ENCODE peak calls at places on chromosomes 2 and 18, in eight cellular contexts. One of them, this sample, is unnamed.

GRCh38 chr2:30382995-30383394 is 64.1 kb upstream of the LCLAT1 start:
- DNase-seq in right cardiac atrium: no peak
- DNase-seq in effector memory CD4-positive, alpha-beta T cell: no peak
- DNase-seq in fibroblast of mammary gland: no peak
- DNase-seq in adrenal gland: no peak
- DNase-seq in lower lobe of right lung: no peak
- DNase-seq in transverse colon: no peak
- DNase-seq in psoas muscle: no peak
- DNase-seq in this sample: no peak

GRCh38 chr2:45651415-45652089 is at the start of gene PRKCE:
- DNase-seq in right cardiac atrium: peak; percentile 71
- DNase-seq in effector memory CD4-positive, alpha-beta T cell: no peak
- DNase-seq in fibroblast of mammary gland: peak; percentile 50
- DNase-seq in adrenal gland: peak; percentile 76
- DNase-seq in lower lobe of right lung: peak; percentile 77
- DNase-seq in transverse colon: peak; percentile 68
- DNase-seq in psoas muscle: peak; percentile 81
- DNase-seq in this sample: peak; percentile 87

GRCh38 chr18:21341141-21341540 is 99.1 kb downstream of the GREB1L start:
- DNase-seq in right cardiac atrium: no peak
- DNase-seq in effector memory CD4-positive, alpha-beta T cell: no peak
- DNase-seq in fibroblast of mammary gland: peak; percentile 40
- DNase-seq in adrenal gland: no peak
- DNase-seq in lower lobe of right lung: no peak
- DNase-seq in transverse colon: no peak
- DNase-seq in psoas muscle: no peak
- DNase-seq in this sample: no peak

GRCh38 chr2:82740527-82740926 is 1718.6 kb downstream of the SUCLG1 start:
- DNase-seq in right cardiac atrium: no peak
- DNase-seq in effector memory CD4-positive, alpha-beta T cell: no peak
- DNase-seq in fibroblast of mammary gland: no peak
- DNase-seq in adrenal gland: no peak
- DNase-seq in lower lobe of right lung: no peak
- DNase-seq in transverse colon: no peak
- DNase-seq in psoas muscle: no peak
- DNase-seq in this sample: no peak

GRCh38 chr2:237862528-237862895 is 3.1 kb downstream of the RAMP1 start:
- DNase-seq in right cardiac atrium: no peak
- DNase-seq in effector memory CD4-positive, alpha-beta T cell: no peak
- DNase-seq in fibroblast of mammary gland: no peak
- DNase-seq in adrenal gland: no peak
- DNase-seq in lower lobe of right lung: no peak
- DNase-seq in transverse colon: no peak
- DNase-seq in psoas muscle: no peak
- DNase-seq in this sample: peak; percentile 67

GRCh38 chr2:206164261-206164862 is 4.7 kb downstream of the EEF1B2 start:
- DNase-seq in right cardiac atrium: no peak
- DNase-seq in effector memory CD4-positive, alpha-beta T cell: no peak
- DNase-seq in fibroblast of mammary gland: peak; percentile 51
- DNase-seq in adrenal gland: peak; percentile 28
- DNase-seq in lower lobe of right lung: no peak
- DNase-seq in transverse colon: peak; percentile 13
- DNase-seq in psoas muscle: no peak
- DNase-seq in this sample: no peak

GRCh38 chr2:20723543-20723942 is 56.6 kb downstream of the GDF7 start:
- DNase-seq in right cardiac atrium: no peak
- DNase-seq in effector memory CD4-positive, alpha-beta T cell: no peak
- DNase-seq in fibroblast of mammary gland: no peak
- DNase-seq in adrenal gland: no peak
- DNase-seq in lower lobe of right lung: no peak
- DNase-seq in transverse colon: no peak
- DNase-seq in psoas muscle: no peak
- DNase-seq in this sample: no peak

GRCh38 chr2:85577386-85578242 is at the start of gene VAMP8:
- DNase-seq in right cardiac atrium: peak; percentile 55
- DNase-seq in effector memory CD4-positive, alpha-beta T cell: peak; percentile 46
- DNase-seq in fibroblast of mammary gland: no peak
- DNase-seq in adrenal gland: no peak
- DNase-seq in lower lobe of right lung: peak; percentile 90
- DNase-seq in transverse colon: peak; percentile 91
- DNase-seq in psoas muscle: peak; percentile 47
- DNase-seq in this sample: no peak

GRCh38 chr18:63844254-63844653 is 43.3 kb upstream of the SERPINB2 start:
- DNase-seq in right cardiac atrium: no peak
- DNase-seq in effector memory CD4-positive, alpha-beta T cell: no peak
- DNase-seq in fibroblast of mammary gland: peak; percentile 68
- DNase-seq in adrenal gland: no peak
- DNase-seq in lower lobe of right lung: no peak
- DNase-seq in transverse colon: no peak
- DNase-seq in psoas muscle: no peak
- DNase-seq in this sample: no peak

GRCh38 chr18:80129672-80130367 is 20.8 kb downstream of the ADNP2 start:
- DNase-seq in right cardiac atrium: no peak
- DNase-seq in effector memory CD4-positive, alpha-beta T cell: no peak
- DNase-seq in fibroblast of mammary gland: no peak
- DNase-seq in adrenal gland: no peak
- DNase-seq in lower lobe of right lung: no peak
- DNase-seq in transverse colon: no peak
- DNase-seq in psoas muscle: no peak
- DNase-seq in this sample: no peak

GRCh38 chr2:144217853-144218633 is 301.9 kb downstream of the ZEB2 start:
- DNase-seq in right cardiac atrium: no peak
- DNase-seq in effector memory CD4-positive, alpha-beta T cell: no peak
- DNase-seq in fibroblast of mammary gland: peak; percentile 9
- DNase-seq in adrenal gland: no peak
- DNase-seq in lower lobe of right lung: no peak
- DNase-seq in transverse colon: no peak
- DNase-seq in psoas muscle: no peak
- DNase-seq in this sample: no peak

GRCh38 chr2:45759310-45759851 is 107.9 kb downstream of the PRKCE start:
- DNase-seq in right cardiac atrium: no peak
- DNase-seq in effector memory CD4-positive, alpha-beta T cell: no peak
- DNase-seq in fibroblast of mammary gland: peak; percentile 87
- DNase-seq in adrenal gland: no peak
- DNase-seq in lower lobe of right lung: no peak
- DNase-seq in transverse colon: no peak
- DNase-seq in psoas muscle: peak; percentile 49
- DNase-seq in this sample: no peak

GRCh38 chr2:108579631-108580030 is 45.4 kb downstream of the LIMS1 start:
- DNase-seq in right cardiac atrium: peak; percentile 44
- DNase-seq in effector memory CD4-positive, alpha-beta T cell: no peak
- DNase-seq in fibroblast of mammary gland: peak; percentile 66
- DNase-seq in adrenal gland: peak; percentile 43
- DNase-seq in lower lobe of right lung: no peak
- DNase-seq in transverse colon: no peak
- DNase-seq in psoas muscle: peak; percentile 50
- DNase-seq in this sample: no peak

GRCh38 chr2:96763511-96764252 is 3.0 kb downstream of the CNNM4 start:
- DNase-seq in right cardiac atrium: no peak
- DNase-seq in effector memory CD4-positive, alpha-beta T cell: no peak
- DNase-seq in fibroblast of mammary gland: no peak
- DNase-seq in adrenal gland: no peak
- DNase-seq in lower lobe of right lung: no peak
- DNase-seq in transverse colon: peak; percentile 55
- DNase-seq in psoas muscle: no peak
- DNase-seq in this sample: no peak

GRCh38 chr2:158818511-158818910 is 23.4 kb downstream of the DAPL1 start:
- DNase-seq in right cardiac atrium: no peak
- DNase-seq in effector memory CD4-positive, alpha-beta T cell: no peak
- DNase-seq in fibroblast of mammary gland: peak; percentile 27
- DNase-seq in adrenal gland: no peak
- DNase-seq in lower lobe of right lung: no peak
- DNase-seq in transverse colon: no peak
- DNase-seq in psoas muscle: no peak
- DNase-seq in this sample: no peak

GRCh38 chr2:182625814-182626213 is 90.2 kb upstream of the DNAJC10 start:
- DNase-seq in right cardiac atrium: no peak
- DNase-seq in effector memory CD4-positive, alpha-beta T cell: no peak
- DNase-seq in fibroblast of mammary gland: no peak
- DNase-seq in adrenal gland: no peak
- DNase-seq in lower lobe of right lung: no peak
- DNase-seq in transverse colon: no peak
- DNase-seq in psoas muscle: no peak
- DNase-seq in this sample: no peak

GRCh38 chr2:211132046-211132445 is 575.6 kb downstream of the CPS1 start:
- DNase-seq in right cardiac atrium: no peak
- DNase-seq in effector memory CD4-positive, alpha-beta T cell: no peak
- DNase-seq in fibroblast of mammary gland: no peak
- DNase-seq in adrenal gland: no peak
- DNase-seq in lower lobe of right lung: no peak
- DNase-seq in transverse colon: no peak
- DNase-seq in psoas muscle: no peak
- DNase-seq in this sample: no peak

GRCh38 chr18:45777393-45777792 is 48.1 kb upstream of the SIGLEC15 start:
- DNase-seq in right cardiac atrium: no peak
- DNase-seq in effector memory CD4-positive, alpha-beta T cell: no peak
- DNase-seq in fibroblast of mammary gland: peak; percentile 94
- DNase-seq in adrenal gland: no peak
- DNase-seq in lower lobe of right lung: no peak
- DNase-seq in transverse colon: no peak
- DNase-seq in psoas muscle: no peak
- DNase-seq in this sample: no peak

GRCh38 chr18:45772081-45772480 is 48.1 kb downstream of the SLC14A1 start:
- DNase-seq in right cardiac atrium: no peak
- DNase-seq in effector memory CD4-positive, alpha-beta T cell: no peak
- DNase-seq in fibroblast of mammary gland: no peak
- DNase-seq in adrenal gland: no peak
- DNase-seq in lower lobe of right lung: no peak
- DNase-seq in transverse colon: no peak
- DNase-seq in psoas muscle: no peak
- DNase-seq in this sample: no peak

GRCh38 chr18:45775726-45776125 is 49.7 kb upstream of the SIGLEC15 start:
- DNase-seq in right cardiac atrium: no peak
- DNase-seq in effector memory CD4-positive, alpha-beta T cell: no peak
- DNase-seq in fibroblast of mammary gland: peak; percentile 20
- DNase-seq in adrenal gland: no peak
- DNase-seq in lower lobe of right lung: no peak
- DNase-seq in transverse colon: no peak
- DNase-seq in psoas muscle: no peak
- DNase-seq in this sample: no peak

GRCh38 chr18:45774065-45774521 is 50.1 kb downstream of the SLC14A1 start:
- DNase-seq in right cardiac atrium: no peak
- DNase-seq in effector memory CD4-positive, alpha-beta T cell: no peak
- DNase-seq in fibroblast of mammary gland: peak; percentile 49
- DNase-seq in adrenal gland: no peak
- DNase-seq in lower lobe of right lung: no peak
- DNase-seq in transverse colon: no peak
- DNase-seq in psoas muscle: no peak
- DNase-seq in this sample: no peak

GRCh38 chr18:45775241-45775676 is 50.2 kb upstream of the SIGLEC15 start:
- DNase-seq in right cardiac atrium: peak; percentile 87
- DNase-seq in effector memory CD4-positive, alpha-beta T cell: no peak
- DNase-seq in fibroblast of mammary gland: peak; percentile 86
- DNase-seq in adrenal gland: peak; percentile 74
- DNase-seq in lower lobe of right lung: peak; percentile 83
- DNase-seq in transverse colon: peak; percentile 61
- DNase-seq in psoas muscle: peak; percentile 76
- DNase-seq in this sample: peak; percentile 84
- H3K4me3 ChIP-seq in right cardiac atrium: peak overlapping the region; percentile 46
- H3K4me3 ChIP-seq in effector memory CD4-positive, alpha-beta T cell: peak overlapping the region; percentile 58
- H3K4me3 ChIP-seq in fibroblast of mammary gland: peak overlapping the region; percentile 60
- H3K4me3 ChIP-seq in adrenal gland: peak overlapping the region; percentile 67
- H3K4me3 ChIP-seq in lower lobe of right lung: peak overlapping the region; percentile 74
- H3K4me3 ChIP-seq in transverse colon: peak overlapping the region; percentile 48
- H3K4me3 ChIP-seq in psoas muscle: peak overlapping the region; percentile 70
- H3K4me3 ChIP-seq in this sample: peak overlapping the region; percentile 72

GRCh38 chr2:9570182-9571060 is 14.8 kb upstream of the ADAM17 start:
- DNase-seq in right cardiac atrium: no peak
- DNase-seq in effector memory CD4-positive, alpha-beta T cell: no peak
- DNase-seq in fibroblast of mammary gland: peak; percentile 32
- DNase-seq in adrenal gland: no peak
- DNase-seq in lower lobe of right lung: no peak
- DNase-seq in transverse colon: no peak
- DNase-seq in psoas muscle: no peak
- DNase-seq in this sample: no peak

GRCh38 chr2:9560628-9561027 is 5.0 kb upstream of the ADAM17 start:
- DNase-seq in right cardiac atrium: no peak
- DNase-seq in effector memory CD4-positive, alpha-beta T cell: no peak
- DNase-seq in fibroblast of mammary gland: no peak
- DNase-seq in adrenal gland: no peak
- DNase-seq in lower lobe of right lung: no peak
- DNase-seq in transverse colon: no peak
- DNase-seq in psoas muscle: no peak
- DNase-seq in this sample: no peak

GRCh38 chr2:9565436-9566153 is 10.0 kb upstream of the ADAM17 start:
- DNase-seq in right cardiac atrium: peak; percentile 84
- DNase-seq in effector memory CD4-positive, alpha-beta T cell: no peak
- DNase-seq in fibroblast of mammary gland: peak; percentile 96
- DNase-seq in adrenal gland: peak; percentile 94
- DNase-seq in lower lobe of right lung: no peak
- DNase-seq in transverse colon: peak; percentile 74
- DNase-seq in psoas muscle: peak; percentile 75
- DNase-seq in this sample: peak; percentile 96
- H3K4me3 ChIP-seq in right cardiac atrium: no peak overlapping the region
- H3K4me3 ChIP-seq in effector memory CD4-positive, alpha-beta T cell: no peak overlapping the region
- H3K4me3 ChIP-seq in fibroblast of mammary gland: peak overlapping the region; percentile 24
- H3K4me3 ChIP-seq in adrenal gland: peak overlapping the region; percentile 23
- H3K4me3 ChIP-seq in lower lobe of right lung: no peak overlapping the region
- H3K4me3 ChIP-seq in transverse colon: no peak overlapping the region
- H3K4me3 ChIP-seq in psoas muscle: peak overlapping the region; percentile 52
- H3K4me3 ChIP-seq in this sample: peak overlapping the region; percentile 18

DNA sequence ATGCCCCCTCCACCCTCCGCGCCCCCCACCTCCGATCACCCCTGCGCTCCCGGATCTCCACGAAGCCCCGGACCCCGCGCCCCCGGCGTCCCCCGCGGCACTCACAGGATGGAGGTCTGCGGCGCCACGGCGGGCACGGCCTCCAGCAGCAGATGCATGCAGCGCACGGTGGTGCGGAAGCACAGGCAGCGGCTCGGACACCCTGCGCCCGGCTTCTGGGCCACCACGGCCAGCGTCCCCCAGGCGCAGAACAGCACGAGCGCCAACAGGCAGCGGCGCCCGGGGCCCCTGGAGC is 217 bp downstream of the PXDN start:
- DNase-seq in right cardiac atrium: no peak
- DNase-seq in effector memory CD4-positive, alpha-beta T cell: no peak
- DNase-seq in fibroblast of mammary gland: no peak
- DNase-seq in adrenal gland: no peak
- DNase-seq in lower lobe of right lung: peak; percentile 52
- DNase-seq in transverse colon: no peak
- DNase-seq in psoas muscle: no peak
- DNase-seq in this sample: peak; percentile 75
- H3K4me3 ChIP-seq in right cardiac atrium: peak overlapping the region; percentile 91
- H3K4me3 ChIP-seq in effector memory CD4-positive, alpha-beta T cell: no peak overlapping the region
- H3K4me3 ChIP-seq in fibroblast of mammary gland: peak overlapping the region; percentile 64
- H3K4me3 ChIP-seq in adrenal gland: peak overlapping the region; percentile 61
- H3K4me3 ChIP-seq in lower lobe of right lung: peak overlapping the region; percentile 68
- H3K4me3 ChIP-seq in transverse colon: peak overlapping the region; percentile 67
- H3K4me3 ChIP-seq in psoas muscle: peak overlapping the region; percentile 67
- H3K4me3 ChIP-seq in this sample: peak overlapping the region; percentile 87

DNA sequence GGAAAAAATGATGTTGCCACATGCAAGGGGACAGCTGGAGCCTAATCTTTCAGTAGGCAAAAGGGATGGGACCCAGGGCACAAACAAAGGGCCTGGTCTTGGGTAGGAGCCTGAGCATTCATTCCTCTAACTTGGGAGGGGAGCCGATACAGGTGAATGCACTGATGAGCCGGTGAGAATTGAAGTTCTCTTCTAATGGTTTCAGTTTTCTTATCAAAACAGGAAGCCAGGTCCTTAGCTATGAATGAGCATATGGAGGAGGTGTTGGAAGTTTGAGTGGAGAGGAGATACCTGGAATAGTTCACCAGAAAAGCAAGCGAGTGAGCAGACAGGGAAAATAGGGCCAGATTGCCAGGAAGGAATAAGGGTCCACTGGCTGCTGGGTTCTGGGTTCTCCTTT is 10.1 kb downstream of the DPP4 start:
- DNase-seq in right cardiac atrium: no peak
- DNase-seq in effector memory CD4-positive, alpha-beta T cell: no peak
- DNase-seq in fibroblast of mammary gland: no peak
- DNase-seq in adrenal gland: no peak
- DNase-seq in lower lobe of right lung: no peak
- DNase-seq in transverse colon: no peak
- DNase-seq in psoas muscle: no peak
- DNase-seq in this sample: no peak
- H3K4me3 ChIP-seq in right cardiac atrium: no peak overlapping the region
- H3K4me3 ChIP-seq in effector memory CD4-positive, alpha-beta T cell: peak overlapping the region; percentile 41
- H3K4me3 ChIP-seq in fibroblast of mammary gland: no peak overlapping the region
- H3K4me3 ChIP-seq in adrenal gland: no peak overlapping the region
- H3K4me3 ChIP-seq in lower lobe of right lung: no peak overlapping the region
- H3K4me3 ChIP-seq in transverse colon: no peak overlapping the region
- H3K4me3 ChIP-seq in psoas muscle: no peak overlapping the region
- H3K4me3 ChIP-seq in this sample: no peak overlapping the region

This sample was measured in sigmoid colon.